ENCODE peak calls at places on chromosomes 7 and 10, in eight cellular contexts. L is fibroblast of lung; T is GM04504; U is posterior cingulate gyrus; G is head of caudate nucleus; E is astrocyte of the cerebellum; X is stimulated activated CD8-positive, alpha-beta memory T cell treated with anti-CD3 and anti-CD28 coated beads, Interleukin-2, amount 100 ng/mL, for 48 hours; V is AG04449. K is an unnamed sample.

GRCh38 chr10:3465406-3465891 is 292.9 kb upstream of the PITRM1 start:
- DNase-seq in U (no peak), L (no peak), V (no peak), E (no peak), X (no peak), G (no peak), T (no peak), K (no peak)

GRCh38 chr7:149765399-149766121 is 7.8 kb downstream of the ZNF467 start:
- DNase-seq in X (no peak), T (no peak), V (no peak), G (no peak), L (no peak), E (no peak), U (no peak), K (no peak)

GRCh38 chr10:788796-789748 is 99.6 kb upstream of the DIP2C start:
- DNase-seq in G (peak), L (peak), T (peak), X (no peak), E (peak), U (no peak), V (no peak), K (peak)

GRCh38 chr10:58952747-58953466 is 223.5 kb upstream of the PHYHIPL start:
- DNase-seq in X (no peak), U (peak), E (peak), G (peak), V (no peak), T (no peak), L (peak), K (no peak)

GRCh38 chr7:146175716-146176115 is 59.1 kb downstream of the CNTNAP2 start:
- DNase-seq in E (no peak), T (no peak), X (no peak), L (peak), U (no peak), G (no peak), V (no peak), K (no peak)

GRCh38 chr10:23402856-23403255 is 36.0 kb upstream of the OTUD1 start:
- DNase-seq in U (no peak), V (no peak), T (no peak), E (no peak), X (no peak), G (no peak), L (no peak), K (no peak)

GRCh38 chr7:99541212-99541611 is 10.7 kb downstream of the FAM200A start:
- DNase-seq in G (no peak), X (no peak), U (no peak), L (no peak), E (no peak), V (no peak), T (no peak), K (no peak)

GRCh38 chr10:35971397-35971796 is 329.3 kb upstream of the FZD8 start:
- DNase-seq in V (no peak), E (no peak), U (no peak), L (no peak), X (no peak), T (no peak), G (no peak), K (no peak)

GRCh38 chr7:100247152-100247757 is 27.5 kb downstream of the PVRIG start:
- DNase-seq in V (peak), T (no peak), U (no peak), G (no peak), E (peak), X (no peak), L (peak), K (peak)

GRCh38 chr7:41315764-41316163 is 387.1 kb downstream of the INHBA start:
- DNase-seq in U (no peak), T (no peak), X (no peak), G (no peak), V (no peak), E (no peak), L (no peak), K (no peak)

GRCh38 chr10:5569568-5569967 is 44.8 kb downstream of the CALML3 start:
- DNase-seq in X (no peak), V (no peak), E (no peak), U (no peak), T (no peak), L (no peak), G (no peak), K (no peak)

GRCh38 chr10:99583702-99584101 is 36.5 kb downstream of the SLC25A28 start:
- DNase-seq in L (no peak), V (no peak), U (no peak), X (no peak), G (no peak), E (no peak), T (no peak), K (no peak)

GRCh38 chr10:6563720-6564119 is 16.4 kb downstream of the PRKCQ start:
- DNase-seq in V (no peak), T (no peak), G (no peak), L (no peak), E (no peak), U (no peak), X (no peak), K (no peak)